ENCODE peak calls at places on chromosomes 2 and 18, in eight cellular contexts. M is tibial artery, Y is thoracic aorta, T is PC-3, W is colonic mucosa, V is stomach, N is transverse colon, C is uterus. B is an unnamed sample. For H3K27me3 and H3K4me1, the result is how much of the 10 kb centered on the place peaks cover.

GRCh38 chr18:34039194-34039593 is 185.5 kb downstream of the NOL4 start:
- DNase-seq in M (no peak), Y (no peak), T (no peak), W (no peak), V (no peak), N (no peak), C (no peak), B (no peak)

GRCh38 chr2:130337735-130338325 is 4.9 kb upstream of the IMP4 start:
- DNase-seq in M (no peak), Y (no peak), T (no peak), W (peak), V (no peak), N (no peak), C (no peak), B (no peak)

GRCh38 chr2:188788621-188789020 is 185.6 kb upstream of the COL3A1 start:
- DNase-seq in M (peak), Y (peak), T (peak), W (peak), V (peak), N (peak), C (peak), B (no peak)

GRCh38 chr2:88054300-88055048 is 1.1 kb downstream of the KRCC1 start:
- DNase-seq in M (no peak), Y (no peak), T (peak), W (peak), V (no peak), N (no peak), C (no peak), B (no peak)

GRCh38 chr18:25099838-25100393 is 252.1 kb downstream of the ZNF521 start:
- DNase-seq in M (no peak), Y (no peak), T (no peak), W (no peak), V (no peak), N (no peak), C (no peak), B (no peak)

GRCh38 chr18:59837586-59837985 is 62.2 kb upstream of the PMAIP1 start:
- DNase-seq in M (no peak), Y (no peak), T (peak), W (peak), V (peak), N (peak), C (no peak), B (no peak)

GRCh38 chr2:28543316-28544068 is 47.6 kb downstream of the PLB1 start:
- DNase-seq in M (no peak), Y (no peak), T (no peak), W (no peak), V (no peak), N (no peak), C (no peak), B (no peak)

GRCh38 chr2:165018207-165018606 is 62.9 kb upstream of the SLC38A11 start:
- DNase-seq in M (no peak), Y (no peak), T (no peak), W (no peak), V (no peak), N (no peak), C (no peak), B (no peak)

GRCh38 chr18:59767732-59768131 is 70.5 kb upstream of the CCBE1 start:
- DNase-seq in M (no peak), Y (no peak), T (no peak), W (no peak), V (no peak), N (no peak), C (no peak), B (no peak)

GRCh38 chr18:25109484-25109883 is 242.5 kb downstream of the ZNF521 start:
- DNase-seq in M (no peak), Y (no peak), T (no peak), W (no peak), V (no peak), N (no peak), C (no peak), B (no peak)

GRCh38 chr2:69997296-69998184 is 36.1 kb upstream of the ASPRV1 start:
- DNase-seq in M (no peak), Y (no peak), T (peak), W (no peak), V (peak), N (peak), C (no peak), B (peak)

GRCh38 chr18:67672142-67672541 is 155.6 kb upstream of the DSEL start:
- DNase-seq in M (no peak), Y (no peak), T (peak), W (no peak), V (no peak), N (no peak), C (no peak), B (no peak)

GRCh38 chr2:240425697-240426096 is 9.8 kb upstream of the GPC1 start:
- DNase-seq in M (no peak), Y (no peak), T (no peak), W (no peak), V (peak), N (no peak), C (no peak), B (peak)

GRCh38 chr18:56124186-56124585 is 514.2 kb downstream of the TXNL1 start:
- DNase-seq in M (no peak), Y (no peak), T (peak), W (no peak), V (no peak), N (no peak), C (no peak), B (no peak)

GRCh38 chr2:3595409-3595808 is 497 bp downstream of the COLEC11 start:
- DNase-seq in M (no peak), Y (no peak), T (no peak), W (no peak), V (no peak), N (no peak), C (no peak), B (no peak)

GRCh38 chr2:207813221-207813916 is 43.7 kb upstream of the FZD5 start:
- DNase-seq in M (no peak), Y (no peak), T (no peak), W (no peak), V (no peak), N (no peak), C (no peak), B (no peak)

GRCh38 chr2:71545572-71546274 is 92.4 kb downstream of the DYSF start:
- DNase-seq in M (no peak), Y (no peak), T (peak), W (peak), V (no peak), N (peak), C (peak), B (no peak)

GRCh38 chr2:127596311-127597045 is 49.5 kb upstream of the GPR17 start:
- DNase-seq in M (no peak), Y (no peak), T (no peak), W (no peak), V (peak), N (peak), C (no peak), B (no peak)

GRCh38 chr2:39407516-39408296 is 29.4 kb downstream of the MAP4K3 start:
- DNase-seq in M (no peak), Y (no peak), T (no peak), W (no peak), V (no peak), N (no peak), C (no peak), B (no peak)

GRCh38 chr2:150271952-150272351 is 215.5 kb downstream of the RND3 start:
- DNase-seq in M (no peak), Y (no peak), T (peak), W (no peak), V (no peak), N (no peak), C (no peak), B (no peak)

GRCh38 chr2:197248623-197249022 is 62.0 kb downstream of the ANKRD44 start:
- DNase-seq in M (no peak), Y (no peak), T (no peak), W (no peak), V (no peak), N (peak), C (no peak), B (no peak)

GRCh38 chr18:12312936-12313335 is 4.9 kb downstream of the TUBB6 start:
- DNase-seq in M (no peak), Y (no peak), T (no peak), W (no peak), V (no peak), N (no peak), C (no peak), B (no peak)

GRCh38 chr18:79796531-79797390 is 977 bp upstream of the KCNG2 start:
- DNase-seq in M (no peak), Y (no peak), T (no peak), W (no peak), V (no peak), N (no peak), C (no peak), B (peak)

GRCh38 chr2:207395535-207396251 is 134.1 kb upstream of the CREB1 start:
- DNase-seq in M (no peak), Y (no peak), T (peak), W (no peak), V (no peak), N (no peak), C (no peak), B (no peak)

GRCh38 chr2:195646424-195646823 is 10.6 kb upstream of the SLC39A10 start:
- DNase-seq in M (no peak), Y (no peak), T (no peak), W (no peak), V (no peak), N (no peak), C (no peak), B (no peak)

GRCh38 chr2:150485871-150486538 is 1.5 kb downstream of the RND3 start:
- DNase-seq in M (peak), Y (peak), T (peak), W (peak), V (peak), N (peak), C (peak), B (peak)

GRCh38 chr2:217910875-217911212 is 92.0 kb downstream of the TNS1 start:
- DNase-seq in M (no peak), Y (no peak), T (no peak), W (no peak), V (no peak), N (no peak), C (peak), B (peak)

GRCh38 chr2:240498171-240498957 is 59.4 kb downstream of the ANKMY1 start:
- DNase-seq in M (no peak), Y (no peak), T (no peak), W (no peak), V (no peak), N (no peak), C (no peak), B (no peak)

GRCh38 chr2:181573140-181573736 is 83.7 kb downstream of the CERKL start:
- DNase-seq in M (no peak), Y (no peak), T (peak), W (no peak), V (no peak), N (no peak), C (no peak), B (no peak)

GRCh38 chr2:158128168-158128973 is 26.7 kb downstream of the UPP2 start:
- DNase-seq in M (no peak), Y (no peak), T (peak), W (peak), V (peak), N (peak), C (no peak), B (no peak)

GRCh38 chr2:55047677-55048299 is 2.5 kb downstream of the RTN4 start:
- DNase-seq in M (no peak), Y (no peak), T (peak), W (no peak), V (no peak), N (no peak), C (no peak), B (no peak)

DNA sequence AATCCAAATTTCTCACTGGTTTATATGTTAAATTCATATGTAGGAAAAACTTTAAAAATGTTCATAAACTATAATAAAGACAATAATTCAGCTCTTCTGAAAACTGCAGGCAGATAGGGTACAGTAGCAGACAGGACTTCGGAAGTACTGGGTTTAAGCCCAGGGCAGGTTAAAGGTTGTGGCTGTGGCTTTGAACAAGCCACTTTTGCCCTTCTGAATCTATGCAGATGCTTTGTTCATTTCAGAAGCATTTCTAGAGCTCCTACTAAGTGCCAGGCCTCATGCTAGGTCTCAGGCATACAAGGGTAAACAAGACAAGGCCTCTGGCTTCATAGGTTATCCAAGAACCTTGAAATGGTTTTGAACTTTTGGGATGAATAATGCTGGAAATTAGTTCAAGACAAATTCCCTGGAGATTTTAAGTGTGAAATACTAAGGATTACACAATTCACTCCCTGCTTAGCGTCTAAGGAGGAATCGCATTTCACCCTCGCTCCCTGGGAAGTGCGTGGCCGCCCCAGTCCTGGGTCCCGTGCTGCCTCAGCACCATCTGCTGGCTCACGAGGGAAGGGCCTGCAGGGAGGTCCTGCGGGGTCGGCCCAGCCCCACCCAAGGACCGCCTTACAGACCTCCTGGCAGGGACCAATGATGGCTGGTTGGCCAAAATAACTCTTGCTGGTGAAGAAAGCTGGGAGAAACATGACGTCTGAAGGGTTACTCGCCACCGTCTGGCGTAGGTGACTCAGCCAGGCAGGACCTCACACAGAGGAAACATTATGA is 67.7 kb upstream of the L3MBTL4 start:
- DNase-seq in M (peak), Y (peak), T (peak), W (peak), V (peak), N (peak), C (peak), B (peak)
- H3K27me3 ChIP-seq in M (under half), Y (under half), T (under half), W (under half), V (under half), N (under half), C (under half), B (under half)

GRCh38 chr2:234980476-234981187 is 28.8 kb downstream of the SH3BP4 start:
- DNase-seq in M (no peak), Y (no peak), T (peak), W (peak), V (peak), N (peak), C (no peak), B (no peak)
- H3K4me1 ChIP-seq in M (under half), Y (under half), T (half or more), W (under half), V (half or more), N (half or more), C (under half), B (under half)

GRCh38 chr2:229714736-229715541 is 584 bp upstream of the DNER start:
- DNase-seq in M (peak), Y (no peak), T (peak), W (peak), V (peak), N (peak), C (peak), B (peak)

GRCh38 chr2:229714080-229714735 is at the start of gene DNER:
- DNase-seq in M (no peak), Y (no peak), T (peak), W (peak), V (peak), N (peak), C (no peak), B (peak)

GRCh38 chr2:229718057-229718456 is 3.7 kb upstream of the DNER start:
- DNase-seq in M (no peak), Y (no peak), T (no peak), W (no peak), V (no peak), N (no peak), C (no peak), B (no peak)

GRCh38 chr2:229713371-229714079 is 830 bp downstream of the DNER start:
- DNase-seq in M (no peak), Y (no peak), T (peak), W (no peak), V (peak), N (no peak), C (no peak), B (no peak)

DNA sequence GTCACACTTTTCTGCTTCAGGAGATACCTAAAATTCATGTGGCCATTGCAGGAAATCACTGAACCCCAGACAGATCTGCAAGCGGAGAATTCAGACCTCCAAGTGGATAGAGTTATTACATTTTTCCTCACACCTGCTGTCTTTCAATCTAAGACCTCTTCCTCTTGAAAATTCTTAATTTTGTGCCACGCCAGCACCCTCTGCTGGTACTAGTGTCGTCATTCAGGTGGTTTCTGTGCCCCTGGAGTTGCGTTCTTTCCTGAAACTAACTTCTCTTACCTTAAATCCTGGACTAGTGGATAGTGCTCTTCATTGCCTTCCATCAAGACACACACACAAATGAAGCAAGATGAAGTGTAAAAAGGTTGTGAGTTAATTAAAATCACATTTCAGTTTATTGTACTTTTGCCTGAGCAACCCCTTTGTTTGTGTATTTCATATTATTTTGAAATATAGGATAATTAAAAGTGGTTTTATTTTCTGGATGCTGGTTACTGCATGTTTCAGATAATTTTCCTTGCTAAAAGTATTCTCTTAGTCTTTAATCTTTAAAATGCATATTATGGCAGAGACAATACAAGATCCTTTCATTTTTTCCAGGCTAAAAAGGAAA is 1.6 kb upstream of the DNER start:
- DNase-seq in M (no peak), Y (no peak), T (peak), W (peak), V (no peak), N (peak), C (no peak), B (no peak)
- H3K27me3 ChIP-seq in M (half or more), Y (under half), T (under half), W (under half), V (half or more), N (half or more), C (under half), B (half or more)

DNA sequence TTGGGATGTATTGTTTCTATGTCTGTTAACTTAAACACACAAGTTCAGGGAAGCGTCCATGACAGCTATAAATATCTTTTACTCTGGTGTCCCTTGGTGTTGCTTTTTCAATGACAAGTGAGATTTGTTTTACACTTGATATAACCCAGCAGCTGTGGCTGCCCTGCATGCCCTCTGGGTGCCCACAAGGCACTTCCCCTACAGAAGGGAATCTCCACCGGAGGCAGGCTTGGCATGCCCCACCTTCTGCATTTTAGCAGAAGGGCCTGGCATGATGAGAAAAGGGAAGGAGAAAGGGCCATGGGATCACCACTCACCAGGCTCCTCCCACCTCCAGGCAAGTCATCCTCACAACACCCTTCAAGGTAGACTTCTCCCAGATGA is 68.7 kb downstream of the TMEM247 start:
- DNase-seq in M (no peak), Y (no peak), T (no peak), W (peak), V (no peak), N (peak), C (no peak), B (peak)
- H3K4me1 ChIP-seq in M (under half), Y (half or more), T (under half), W (under half), V (under half), N (under half), C (under half), B (half or more)

DNA sequence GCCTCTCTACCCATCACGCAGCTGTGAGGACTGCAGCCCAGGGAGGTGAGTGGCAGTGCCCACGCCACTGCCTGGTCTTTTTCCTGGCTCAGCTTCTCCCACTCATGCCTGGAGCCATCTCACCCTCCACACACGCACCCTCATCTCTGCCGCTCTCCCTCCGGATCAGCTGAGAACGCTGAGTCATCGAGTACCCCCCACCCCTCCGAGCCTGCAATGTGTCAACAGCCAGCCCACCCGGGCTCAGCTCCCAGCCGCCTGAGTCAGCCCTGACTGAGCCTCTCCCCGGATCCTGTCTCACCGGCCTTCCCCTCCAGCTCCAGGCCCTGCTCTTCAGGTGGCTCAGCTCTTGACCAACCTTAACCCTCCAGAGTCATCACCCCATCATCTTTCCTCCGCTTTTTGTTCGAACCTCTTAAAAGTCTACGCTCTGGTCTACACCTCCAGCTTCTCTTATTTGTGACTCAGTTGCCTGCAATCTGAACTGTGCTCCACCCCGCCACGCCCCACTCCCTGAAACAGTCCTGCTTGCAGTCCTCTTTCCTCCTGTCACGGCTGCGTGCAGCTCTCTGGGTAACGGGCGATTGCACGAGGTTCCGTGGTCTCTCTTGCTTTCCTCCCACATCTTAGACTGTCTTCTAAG is 94.4 kb upstream of the ASAP2 start:
- DNase-seq in M (peak), Y (peak), T (peak), W (no peak), V (peak), N (no peak), C (peak), B (peak)
- H3K27me3 ChIP-seq in M (under half), Y (under half), T (under half), W (under half), V (under half), N (under half), C (under half), B (under half)

GRCh38 chr2:105787376-105788318 is 42.9 kb downstream of the NCK2 start:
- DNase-seq in M (no peak), Y (no peak), T (peak), W (peak), V (no peak), N (no peak), C (no peak), B (no peak)
- H3K4me1 ChIP-seq in M (under half), Y (half or more), T (under half), W (under half), V (under half), N (half or more), C (under half), B (half or more)

GRCh38 chr2:232387451-232388171 is 9.1 kb downstream of the ALPP start:
- DNase-seq in M (no peak), Y (no peak), T (no peak), W (no peak), V (no peak), N (no peak), C (no peak), B (no peak)
- H3K27me3 ChIP-seq in M (half or more), Y (under half), T (under half), W (half or more), V (half or more), N (half or more), C (under half), B (half or more)